ENCODE peak calls at places on chromosomes 3 and 15, in seven cellular contexts. Z is hypothalamus; T is foreskin keratinocyte; A is iPS-NIHi11; F is stimulated activated CD8-positive, alpha-beta memory T cell treated with anti-CD3 and anti-CD28 coated beads, Interleukin-12 subunit alpha, Interleukin-12 subunit beta, amount 100 ng/mL, for 4 hours; W is NCI-H2081; L is left lobe of liver. G is an unnamed sample.

GRCh38 chr3:163548005-163548404 is 1530.3 kb downstream of the SI start:
- DNase-seq in Z (no peak), T (no peak), A (no peak), F (no peak), W (no peak), L (no peak), G (no peak)

GRCh38 chr3:124552224-124552623 is 178.0 kb upstream of the UMPS start:
- DNase-seq in Z (no peak), T (no peak), A (no peak), F (no peak), W (peak), L (peak), G (no peak)

GRCh38 chr3:171883257-171883892 is 40.2 kb downstream of the TMEM212 start:
- DNase-seq in Z (no peak), T (no peak), A (no peak), F (no peak), W (no peak), L (no peak), G (no peak)

GRCh38 chr3:159786489-159787181 is 202.0 kb upstream of the IL12A start:
- DNase-seq in Z (no peak), T (peak), A (no peak), F (no peak), W (no peak), L (no peak), G (no peak)

GRCh38 chr3:111859974-111860859 is 1.2 kb downstream of the PHLDB2 start:
- DNase-seq in Z (no peak), T (peak), A (peak), F (peak), W (peak), L (peak), G (peak)

GRCh38 chr3:160450846-160451245 is 1.3 kb upstream of the TRIM59 start:
- DNase-seq in Z (no peak), T (peak), A (no peak), F (no peak), W (no peak), L (no peak), G (no peak)

GRCh38 chr3:161070980-161071663 is 34.0 kb downstream of the B3GALNT1 start:
- DNase-seq in Z (no peak), T (no peak), A (no peak), F (no peak), W (no peak), L (no peak), G (no peak)

GRCh38 chr3:54827056-54827687 is 100.7 kb downstream of the LRTM1 start:
- DNase-seq in Z (no peak), T (peak), A (no peak), F (no peak), W (no peak), L (no peak), G (peak)

GRCh38 chr15:43420435-43420834 is 49.5 kb downstream of the TUBGCP4 start:
- DNase-seq in Z (no peak), T (no peak), A (no peak), F (no peak), W (no peak), L (no peak), G (no peak)

GRCh38 chr15:51108933-51109550 is 14.3 kb upstream of the TNFAIP8L3 start:
- DNase-seq in Z (no peak), T (peak), A (no peak), F (no peak), W (no peak), L (no peak), G (no peak)

GRCh38 chr3:111845996-111846395 is 13.1 kb upstream of the PHLDB2 start:
- DNase-seq in Z (no peak), T (no peak), A (no peak), F (no peak), W (no peak), L (no peak), G (no peak)

GRCh38 chr3:64022451-64023186 is 675 bp downstream of the PSMD6 start:
- DNase-seq in Z (no peak), T (no peak), A (no peak), F (no peak), W (no peak), L (peak), G (no peak)

GRCh38 chr3:100912571-100912970 is 80.7 kb downstream of the ABI3BP start:
- DNase-seq in Z (no peak), T (no peak), A (no peak), F (no peak), W (no peak), L (no peak), G (no peak)

GRCh38 chr3:114121996-114122709 is 56.7 kb downstream of the DRD3 start:
- DNase-seq in Z (no peak), T (peak), A (no peak), F (no peak), W (peak), L (no peak), G (no peak)

GRCh38 chr15:98421419-98422085 is 226.8 kb upstream of the IGF1R start:
- DNase-seq in Z (peak), T (no peak), A (peak), F (peak), W (peak), L (peak), G (no peak)

GRCh38 chr3:171606151-171606751 is 146.0 kb upstream of the TNIK start:
- DNase-seq in Z (no peak), T (peak), A (no peak), F (no peak), W (no peak), L (no peak), G (no peak)

GRCh38 chr3:15331606-15332404 is 581 bp downstream of the SH3BP5 start:
- DNase-seq in Z (no peak), T (no peak), A (peak), F (peak), W (no peak), L (peak), G (no peak)

GRCh38 chr3:189841474-189842205 is 210.5 kb downstream of the TP63 start:
- DNase-seq in Z (no peak), T (peak), A (no peak), F (no peak), W (no peak), L (no peak), G (peak)

GRCh38 chr3:103499132-103499885 is 1064.5 kb downstream of the ZPLD1 start:
- DNase-seq in Z (no peak), T (peak), A (no peak), F (no peak), W (no peak), L (no peak), G (no peak)

GRCh38 chr3:4320453-4320852 is 17.3 kb downstream of the SETMAR start:
- DNase-seq in Z (no peak), T (no peak), A (no peak), F (no peak), W (no peak), L (no peak), G (no peak)

GRCh38 chr3:129205109-129205832 is 21.6 kb upstream of the CNBP start:
- DNase-seq in Z (no peak), T (no peak), A (no peak), F (no peak), W (no peak), L (peak), G (no peak)

GRCh38 chr3:44555753-44556152 is 760 bp downstream of the ZKSCAN7 start:
- DNase-seq in Z (no peak), T (no peak), A (peak), F (no peak), W (no peak), L (no peak), G (no peak)

GRCh38 chr3:96813820-96814580 is 394 bp upstream of the EPHA6 start:
- DNase-seq in Z (no peak), T (peak), A (peak), F (no peak), W (peak), L (peak), G (no peak)

GRCh38 chr3:8739757-8740508 is 6.3 kb downstream of the CAV3 start:
- DNase-seq in Z (no peak), T (peak), A (no peak), F (no peak), W (no peak), L (no peak), G (peak)

GRCh38 chr3:35335703-35336102 is 303.6 kb upstream of the ARPP21 start:
- DNase-seq in Z (no peak), T (peak), A (no peak), F (no peak), W (no peak), L (no peak), G (peak)

GRCh38 chr15:73989001-73989798 is 2.9 kb downstream of the STOML1 start:
- DNase-seq in Z (no peak), T (peak), A (no peak), F (no peak), W (no peak), L (no peak), G (peak)

GRCh38 chr3:63914312-63914711 is 2.1 kb upstream of the SCAANT1 start:
- DNase-seq in Z (no peak), T (peak), A (no peak), F (no peak), W (no peak), L (peak), G (no peak)

GRCh38 chr15:95866698-95867440 is 463.6 kb upstream of the NR2F2 start:
- DNase-seq in Z (no peak), T (no peak), A (no peak), F (no peak), W (no peak), L (no peak), G (no peak)

GRCh38 chr3:197256836-197257444 is 41.5 kb downstream of the DLG1 start:
- DNase-seq in Z (no peak), T (no peak), A (peak), F (no peak), W (peak), L (no peak), G (no peak)

GRCh38 chr3:9231006-9231405 is 18.4 kb downstream of the SRGAP3 start:
- DNase-seq in Z (no peak), T (no peak), A (no peak), F (no peak), W (no peak), L (no peak), G (no peak)

GRCh38 chr3:161559177-161559998 is 62.8 kb downstream of the OTOL1 start:
- DNase-seq in Z (no peak), T (peak), A (peak), F (no peak), W (peak), L (no peak), G (no peak)

GRCh38 chr3:159168788-159169187 is 366.9 kb downstream of the MFSD1 start:
- DNase-seq in Z (no peak), T (peak), A (no peak), F (no peak), W (no peak), L (no peak), G (no peak)

GRCh38 chr15:38991126-38991525 is 426.5 kb upstream of the RASGRP1 start:
- DNase-seq in Z (no peak), T (peak), A (peak), F (no peak), W (no peak), L (no peak), G (no peak)

GRCh38 chr15:65286069-65286703 is 497 bp downstream of the PARP16 start:
- DNase-seq in Z (peak), T (peak), A (peak), F (no peak), W (peak), L (peak), G (no peak)

G was measured in epithelial cell of prostate.